ENCODE peak calls at places on chromosome 7, in seven cellular contexts. K is HCT116, D is H1, R is SK-N-SH, L is K562, V is HepG2, M is GM12878. H is an unnamed sample.

GRCh38 chr7:1512781-1513656 is 8.8 kb upstream of the INTS1 start:
- DNase-seq in K (peak; percentile 77), D (no peak), R (no peak), L (no peak), V (no peak), M (no peak), H (no peak)

GRCh38 chr7:54743580-54743979 is 15.4 kb downstream of the SEC61G start:
- DNase-seq in K (no peak), D (no peak), R (no peak), L (no peak), V (no peak), M (no peak), H (no peak)

GRCh38 chr7:143456992-143457793 is 13.9 kb downstream of the TAS2R60 start:
- DNase-seq in K (no peak), D (no peak), R (no peak), L (no peak), V (no peak), M (no peak), H (no peak)

GRCh38 chr7:19982841-19983835 is 209.7 kb upstream of the TMEM196 start:
- DNase-seq in K (peak; percentile 35), D (peak; percentile 65), R (no peak), L (no peak), V (peak; percentile 6), M (peak; percentile 38), H (no peak)

GRCh38 chr7:84389242-84389641 is 194.7 kb upstream of the SEMA3A start:
- DNase-seq in K (no peak), D (no peak), R (no peak), L (no peak), V (no peak), M (peak; percentile 36), H (no peak)

GRCh38 chr7:141073173-141073640 is 657 bp upstream of the TMEM178B start:
- DNase-seq in K (no peak), D (no peak), R (peak; percentile 83), L (no peak), V (peak; percentile 3), M (no peak), H (no peak)

GRCh38 chr7:42742321-42742720 is 169.5 kb downstream of the C7orf25 start:
- DNase-seq in K (no peak), D (no peak), R (no peak), L (no peak), V (no peak), M (no peak), H (no peak)

GRCh38 chr7:37390149-37390548 is 58.5 kb downstream of the ELMO1 start:
- DNase-seq in K (no peak), D (no peak), R (no peak), L (no peak), V (no peak), M (no peak), H (no peak)

GRCh38 chr7:112898432-112899290 is 108.5 kb upstream of the TMEM168 start:
- DNase-seq in K (peak; percentile 51), D (peak; percentile 62), R (peak; percentile 70), L (peak; percentile 68), V (peak; percentile 79), M (peak; percentile 32), H (peak; percentile 59)

GRCh38 chr7:4174451-4174850 is 507.6 kb upstream of the FOXK1 start:
- DNase-seq in K (no peak), D (no peak), R (no peak), L (no peak), V (no peak), M (no peak), H (no peak)

GRCh38 chr7:129707910-129708490 is 96.5 kb downstream of the NRF1 start:
- DNase-seq in K (no peak), D (no peak), R (no peak), L (no peak), V (no peak), M (no peak), H (no peak)

GRCh38 chr7:68730194-68730593 is 868.1 kb upstream of the AUTS2 start:
- DNase-seq in K (no peak), D (no peak), R (no peak), L (no peak), V (peak; percentile 6), M (no peak), H (no peak)

GRCh38 chr7:82229164-82229563 is 214.4 kb downstream of the CACNA2D1 start:
- DNase-seq in K (no peak), D (no peak), R (no peak), L (no peak), V (no peak), M (no peak), H (no peak)

GRCh38 chr7:10912077-10912476 is 61.6 kb upstream of the PHF14 start:
- DNase-seq in K (no peak), D (no peak), R (no peak), L (no peak), V (no peak), M (no peak), H (no peak)

GRCh38 chr7:87058739-87059524 is 522 bp downstream of the ELAPOR2 start:
- DNase-seq in K (no peak), D (no peak), R (peak; percentile 68), L (peak; percentile 20), V (no peak), M (no peak), H (no peak)

GRCh38 chr7:1249731-1250130 is 17.1 kb downstream of the UNCX start:
- DNase-seq in K (no peak), D (no peak), R (no peak), L (no peak), V (no peak), M (no peak), H (no peak)

GRCh38 chr7:148623586-148624282 is 33.2 kb downstream of the C7orf33 start:
- DNase-seq in K (no peak), D (no peak), R (no peak), L (no peak), V (no peak), M (no peak), H (no peak)

GRCh38 chr7:148940702-148941597 is 56.9 kb upstream of the EZH2 start:
- DNase-seq in K (peak; percentile 82), D (peak; percentile 78), R (peak; percentile 88), L (peak; percentile 86), V (peak; percentile 72), M (peak; percentile 49), H (peak; percentile 93)

GRCh38 chr7:100509213-100509612 is 25.5 kb downstream of the NYAP1 start:
- DNase-seq in K (no peak), D (no peak), R (no peak), L (peak; percentile 2), V (no peak), M (no peak), H (no peak)

GRCh38 chr7:140685407-140686087 is 11.0 kb upstream of the NDUFB2 start:
- DNase-seq in K (no peak), D (no peak), R (no peak), L (no peak), V (no peak), M (no peak), H (no peak)

GRCh38 chr7:50783801-50784507 is 1.3 kb upstream of the GRB10 start:
- DNase-seq in K (no peak), D (no peak), R (no peak), L (no peak), V (no peak), M (no peak), H (no peak)

GRCh38 chr7:103394566-103394965 is 47.1 kb downstream of the PSMC2 start:
- DNase-seq in K (no peak), D (no peak), R (no peak), L (no peak), V (no peak), M (no peak), H (no peak)

GRCh38 chr7:76257973-76258372 is 44.5 kb upstream of the HSPB1 start:
- DNase-seq in K (no peak), D (no peak), R (peak; percentile 64), L (no peak), V (peak; percentile 23), M (no peak), H (no peak)

DNA sequence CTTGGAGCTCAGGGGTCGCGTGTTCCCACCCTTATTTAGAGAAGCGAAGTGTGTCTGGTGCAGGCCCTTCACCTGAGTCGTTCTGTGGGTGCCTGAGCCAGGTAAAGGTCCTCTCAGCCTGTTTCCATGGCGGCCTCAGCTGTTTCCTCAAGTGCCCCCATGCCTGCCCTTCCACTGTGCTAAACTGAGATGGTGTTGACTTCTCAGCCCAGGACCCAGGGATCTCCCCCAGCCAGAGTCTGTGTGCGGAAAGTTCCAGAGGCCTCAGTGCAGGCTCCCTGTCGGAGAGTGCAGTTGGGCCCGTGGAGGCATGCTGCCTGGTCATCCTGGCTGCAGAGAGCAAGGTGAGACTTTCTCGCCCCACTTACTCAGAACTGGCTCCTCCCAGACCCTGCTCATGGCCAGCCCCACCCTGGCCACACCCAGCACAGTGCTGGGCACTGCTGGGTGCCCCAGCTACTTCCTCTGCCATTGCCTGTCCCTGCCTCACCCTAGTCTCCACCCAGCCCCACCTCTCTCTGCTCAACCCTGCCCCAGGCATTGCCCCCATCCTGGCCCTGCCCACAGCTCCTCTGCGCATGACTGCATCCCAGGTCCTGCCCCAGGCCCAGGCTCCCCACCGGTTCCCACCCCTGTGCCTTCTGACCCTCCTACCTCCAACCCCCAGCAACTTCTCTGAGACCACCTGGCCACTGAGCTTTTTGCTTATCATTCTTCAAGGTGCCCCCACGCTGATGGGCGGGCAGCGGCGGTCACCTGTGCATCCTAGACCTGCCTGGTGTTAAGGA is 20.3 kb downstream of the NACAD start:
- DNase-seq in K (peak; percentile 28), D (no peak), R (no peak), L (no peak), V (no peak), M (no peak), H (no peak)
- H3K36me3 ChIP-seq in K (no peaks in the 10 kb centered on the region), D (peaks cover 4% of the 10 kb centered on the region), R (peaks cover 30% of the 10 kb centered on the region), L (peaks cover 89% of the 10 kb centered on the region), V (peaks cover 5% of the 10 kb centered on the region), M (peaks cover 46% of the 10 kb centered on the region), H (peaks cover 2% of the 10 kb centered on the region)

DNA sequence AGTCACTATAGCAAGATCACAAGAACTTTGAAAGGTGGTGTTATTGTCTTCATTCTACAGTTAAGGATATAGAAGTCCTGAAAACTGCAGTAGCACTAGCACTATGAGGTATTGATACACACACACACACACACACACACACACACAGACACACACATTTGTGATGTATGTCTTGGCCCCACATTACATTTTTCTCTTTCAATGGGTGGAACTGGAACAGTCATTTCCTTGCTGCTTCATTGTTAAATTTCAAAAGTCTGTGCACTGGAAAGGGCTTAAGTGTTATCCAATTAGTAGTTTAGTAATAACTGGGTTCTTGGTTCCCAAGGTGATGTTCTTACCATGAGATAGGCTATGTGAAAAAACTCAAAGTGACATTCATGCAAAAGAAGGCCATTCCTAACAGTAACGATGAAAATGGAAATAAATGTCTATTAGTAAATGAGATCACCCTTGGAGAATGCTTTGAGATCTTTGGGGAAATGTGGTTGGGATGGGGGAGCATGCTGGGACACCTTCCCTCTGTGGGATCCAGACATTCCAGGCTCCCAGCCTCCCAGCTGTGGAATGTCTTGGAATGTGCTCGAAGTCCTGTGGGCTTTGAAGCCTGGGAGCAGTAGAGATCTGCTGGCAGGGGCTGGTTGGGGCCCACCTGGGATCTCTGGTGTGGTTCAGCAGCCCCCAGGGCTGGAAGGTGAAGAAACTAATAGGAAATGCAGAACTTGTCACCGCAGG is 37.4 kb upstream of the CALD1 start:
- DNase-seq in K (no peak), D (no peak), R (no peak), L (no peak), V (no peak), M (no peak), H (no peak)
- TF ChIP-seq SIN3A in K (no peak), D (no peak), R (no peak), L (no peak), V (no peak), M (no peak), H (no peak)

GRCh38 chr7:26393855-26394254 is 102.2 kb downstream of the SNX10 start:
- DNase-seq in K (no peak), D (no peak), R (no peak), L (no peak), V (no peak), M (no peak), H (no peak)
- H3K27me3 ChIP-seq in K (no peaks in the 10 kb centered on the region), D (no peaks in the 10 kb centered on the region), R (peaks cover 3% of the 10 kb centered on the region), L (peaks cover 24% of the 10 kb centered on the region), V (no peaks in the 10 kb centered on the region), M (no peaks in the 10 kb centered on the region), H (peaks cover 53% of the 10 kb centered on the region)

GRCh38 chr7:38432080-38432479 is 158.6 kb upstream of the TARP start:
- DNase-seq in K (no peak), D (no peak), R (no peak), L (no peak), V (no peak), M (no peak), H (no peak)
- H3K36me3 ChIP-seq in K (no peaks in the 10 kb centered on the region), D (no peaks in the 10 kb centered on the region), R (no peaks in the 10 kb centered on the region), L (no peaks in the 10 kb centered on the region), V (no peaks in the 10 kb centered on the region), M (no peaks in the 10 kb centered on the region), H (no peaks in the 10 kb centered on the region)